ENCODE peak calls at places on chromosomes 13 and 19, in six cellular contexts. H, O, M, G, X and J are unnamed samples.

GRCh38 chr13:27004389-27004788 is 167.2 kb downstream of the USP12 start:
- DNase-seq in H (no peak), M (no peak), X (no peak), O (no peak), G (no peak), J (no peak)

GRCh38 chr13:49315036-49315565 is 67.4 kb downstream of the CDADC1 start:
- DNase-seq in G (no peak), O (no peak), H (no peak), X (no peak), M (no peak), J (no peak)

GRCh38 chr19:41377977-41378707 is 1.8 kb downstream of the TMEM91 start:
- DNase-seq in X (no peak), O (no peak), M (no peak), G (no peak), H (no peak), J (no peak)

GRCh38 chr19:56301152-56301551 is 13.5 kb downstream of the ZSCAN5A start:
- DNase-seq in M (no peak), H (no peak), X (no peak), O (no peak), G (no peak), J (no peak)

GRCh38 chr19:48739400-48739825 is 997 bp downstream of the RASIP1 start:
- DNase-seq in X (no peak), O (no peak), G (no peak), M (no peak), H (no peak), J (no peak)

GRCh38 chr19:35935911-35936737 is at the start of gene LRFN3:
- DNase-seq in G (peak), X (peak), M (peak), H (peak), O (peak), J (peak)

GRCh38 chr13:99150575-99151370 is 49.9 kb upstream of the UBAC2 start:
- DNase-seq in G (no peak), H (no peak), X (no peak), M (peak), O (no peak), J (no peak)

GRCh38 chr19:41997121-41997850 is 3.3 kb upstream of the ATP1A3 start:
- DNase-seq in O (peak), X (peak), M (peak), G (no peak), H (no peak), J (peak)

GRCh38 chr19:1230585-1231489 is 7.0 kb downstream of the CBARP start:
- DNase-seq in H (no peak), M (no peak), G (no peak), X (no peak), O (no peak), J (no peak)

GRCh38 chr19:1251233-1251502 is 2.8 kb downstream of the MIDN start:
- DNase-seq in X (peak), G (no peak), H (no peak), O (no peak), M (no peak), J (peak)

GRCh38 chr19:47613165-47614146 is 4.5 kb downstream of the BICRA start:
- DNase-seq in X (no peak), O (no peak), H (no peak), M (no peak), G (no peak), J (no peak)

GRCh38 chr13:46184277-46184699 is 2.3 kb upstream of the LCP1 start:
- DNase-seq in M (no peak), H (peak), G (no peak), X (peak), O (peak), J (peak)

GRCh38 chr19:41745761-41746160 is 9.6 kb upstream of the CEACAM6 start:
- DNase-seq in X (no peak), M (no peak), H (no peak), G (no peak), O (no peak), J (no peak)

GRCh38 chr13:30143671-30144400 is 163.5 kb downstream of the KATNAL1 start:
- DNase-seq in X (no peak), M (no peak), G (no peak), O (no peak), H (no peak), J (no peak)

GRCh38 chr19:44998025-44998424 is 3.2 kb upstream of the RELB start:
- DNase-seq in O (no peak), G (no peak), H (no peak), M (no peak), X (no peak), J (no peak)

GRCh38 chr13:80141114-80141849 is 199.6 kb downstream of the SPRY2 start:
- DNase-seq in X (peak), H (no peak), M (no peak), O (no peak), G (no peak), J (no peak)

GRCh38 chr19:19488041-19488874 is 27.1 kb downstream of the TSSK6 start:
- DNase-seq in H (no peak), X (no peak), M (no peak), O (no peak), G (no peak), J (peak)

GRCh38 chr13:94217370-94217769 is 262.1 kb downstream of the DCT start:
- DNase-seq in X (no peak), M (no peak), G (no peak), H (no peak), O (no peak), J (no peak)

GRCh38 chr19:6693056-6693471 is 23.1 kb upstream of the TNFSF14 start:
- DNase-seq in X (no peak), O (no peak), G (no peak), H (no peak), M (no peak), J (no peak)

GRCh38 chr13:76552807-76553206 is 333.4 kb downstream of the KCTD12 start:
- DNase-seq in O (no peak), H (no peak), G (no peak), X (no peak), M (no peak), J (no peak)

GRCh38 chr13:51786425-51787010 is 17.4 kb downstream of the DHRS12 start:
- DNase-seq in M (no peak), X (no peak), G (no peak), O (no peak), H (no peak), J (no peak)

GRCh38 chr19:14015454-14016035 is 9.4 kb upstream of the RFX1 start:
- DNase-seq in G (no peak), H (no peak), X (no peak), O (no peak), M (no peak), J (no peak)

GRCh38 chr19:13212759-13213330 is 62.6 kb downstream of the IER2 start:
- DNase-seq in M (peak), O (peak), H (peak), G (peak), X (peak), J (peak)

GRCh38 chr19:18895038-18895827 is 725 bp downstream of the CERS1 start:
- DNase-seq in G (no peak), X (peak), O (no peak), M (peak), H (no peak), J (peak)

GRCh38 chr19:17264641-17264979 is at the start of gene USHBP1:
- DNase-seq in O (no peak), X (peak), H (no peak), G (no peak), M (no peak), J (no peak)

GRCh38 chr19:5828661-5829566 is 10.6 kb downstream of the FUT6 start:
- DNase-seq in M (no peak), X (peak), H (no peak), O (no peak), G (no peak), J (peak)

GRCh38 chr19:50815443-50815842 is 8.1 kb downstream of the KLK1 start:
- DNase-seq in M (no peak), H (no peak), X (no peak), G (no peak), O (no peak), J (no peak)

GRCh38 chr19:10085641-10086031 is 481 bp upstream of the SHFL start:
- DNase-seq in X (no peak), M (no peak), H (no peak), O (no peak), G (no peak), J (no peak)

GRCh38 chr19:2034729-2035589 is 16.1 kb downstream of the MKNK2 start:
- DNase-seq in G (peak), H (peak), O (peak), X (peak), M (no peak), J (peak)

GRCh38 chr13:51770681-51771417 is 33.1 kb downstream of the DHRS12 start:
- DNase-seq in O (no peak), X (no peak), G (no peak), M (no peak), H (no peak), J (no peak)

GRCh38 chr13:113148940-113149503 is 9.4 kb upstream of the PROZ start:
- DNase-seq in G (no peak), M (no peak), X (no peak), O (no peak), H (no peak), J (no peak)

GRCh38 chr13:21997726-21998125 is 326.9 kb downstream of the FGF9 start:
- DNase-seq in G (no peak), H (no peak), X (no peak), O (no peak), M (peak), J (no peak)

GRCh38 chr13:42405665-42406390 is 133.9 kb downstream of the AKAP11 start:
- DNase-seq in M (no peak), X (no peak), H (peak), O (no peak), G (no peak), J (no peak)

GRCh38 chr13:113855012-113855921 is 8.6 kb downstream of the GAS6 start:
- DNase-seq in X (peak), O (no peak), G (no peak), M (no peak), H (no peak), J (peak)

GRCh38 chr13:104143760-104144406 is 1077.7 kb upstream of the SLC10A2 start:
- DNase-seq in G (no peak), O (no peak), H (no peak), M (no peak), X (no peak), J (no peak)

GRCh38 chr13:20713751-20714150 is 10.3 kb downstream of the IL17D start:
- DNase-seq in O (no peak), G (no peak), H (no peak), M (no peak), X (no peak), J (no peak)

GRCh38 chr13:113105032-113105993 is at the start of gene F7:
- DNase-seq in G (no peak), H (no peak), O (no peak), M (no peak), X (no peak), J (peak)